ENCODE peak calls at places on chromosomes 7 and 10, in ten cellular contexts. P is left ventricle myocardium inferior, F is spleen, J is HFFc6, D is tibial nerve, C is Calu3, Z is endothelial cell, X is DND-41, H is HepG2, K is AG09319. I is an unnamed sample.
A peak's percentile ranks its signal among the peaks of the same experiment; 100 is the strongest.

GRCh38 chr10:66925896-66926719 is at the start of gene LRRTM3:
- DNase-seq in Z (peak; percentile 61), C (peak; percentile 72), J (peak; percentile 67), K (no peak), X (peak; percentile 10), D (no peak), F (no peak), P (peak; percentile 19), H (peak; percentile 56), I (no peak)

GRCh38 chr10:11605807-11606408 is 5.5 kb downstream of the USP6NL start:
- DNase-seq in D (no peak), J (no peak), F (no peak), Z (no peak), P (no peak), H (no peak), X (no peak), C (no peak), K (no peak), I (no peak)

GRCh38 chr10:113680172-113681111 is 730 bp downstream of the CASP7 start:
- DNase-seq in H (peak; percentile 24), X (peak; percentile 51), D (peak; percentile 21), P (peak; percentile 30), J (peak; percentile 59), K (no peak), C (peak; percentile 12), Z (no peak), F (peak; percentile 84), I (peak; percentile 71)

GRCh38 chr10:109205929-109206585 is 717.3 kb downstream of the XPNPEP1 start:
- DNase-seq in X (no peak), H (no peak), J (peak; percentile 92), Z (no peak), P (no peak), C (no peak), D (no peak), F (no peak), K (no peak), I (no peak)

GRCh38 chr10:119284679-119285096 is 77.3 kb downstream of the GRK5 start:
- DNase-seq in C (no peak), Z (no peak), J (no peak), X (no peak), H (no peak), K (no peak), D (peak; percentile 56), F (peak; percentile 66), P (peak; percentile 70), I (no peak)

GRCh38 chr10:120950103-120950561 is 99.0 kb downstream of the WDR11 start:
- DNase-seq in P (no peak), F (no peak), D (no peak), Z (peak; percentile 22), H (no peak), C (no peak), J (no peak), K (no peak), X (no peak), I (no peak)

GRCh38 chr10:102261196-102261595 is 15.9 kb downstream of the GBF1 start:
- DNase-seq in Z (no peak), D (no peak), C (no peak), H (no peak), F (no peak), J (no peak), K (no peak), X (no peak), P (no peak), I (no peak)

GRCh38 chr10:61821153-61821552 is 80.3 kb upstream of the ARID5B start:
- DNase-seq in J (no peak), C (no peak), K (no peak), P (no peak), H (no peak), Z (no peak), X (no peak), D (no peak), F (no peak), I (no peak)

GRCh38 chr7:155590215-155591023 is 44.1 kb upstream of the CNPY1 start:
- DNase-seq in X (peak; percentile 17), J (peak; percentile 52), H (peak; percentile 72), Z (no peak), P (peak; percentile 44), D (no peak), F (peak; percentile 91), C (no peak), K (no peak), I (peak; percentile 90)

GRCh38 chr10:62858364-62858763 is 42.2 kb upstream of the EGR2 start:
- DNase-seq in D (no peak), Z (no peak), H (peak; percentile 6), C (no peak), J (no peak), X (no peak), P (peak; percentile 31), K (no peak), F (no peak), I (no peak)

GRCh38 chr10:128018236-128018635 is 108.0 kb downstream of the MKI67 start:
- DNase-seq in H (no peak), J (no peak), Z (no peak), P (no peak), K (no peak), C (no peak), X (no peak), D (no peak), F (no peak), I (no peak)

GRCh38 chr10:42513921-42514320 is 124.4 kb downstream of the ZNF33B start:
- DNase-seq in X (no peak), C (no peak), P (no peak), H (no peak), J (no peak), K (no peak), D (no peak), F (no peak), Z (no peak), I (no peak)

GRCh38 chr7:26291699-26292538 is at the start of gene SNX10:
- DNase-seq in K (no peak), C (peak; percentile 92), F (peak; percentile 96), Z (peak; percentile 45), X (peak; percentile 81), J (no peak), H (peak; percentile 59), P (peak; percentile 32), D (no peak), I (peak; percentile 81)

GRCh38 chr7:55642266-55642665 is 70.0 kb upstream of the VOPP1 start:
- DNase-seq in J (no peak), F (no peak), X (no peak), D (no peak), K (no peak), P (no peak), H (no peak), C (no peak), Z (no peak), I (no peak)

GRCh38 chr7:39709768-39710291 is 86.5 kb downstream of the RALA start:
- DNase-seq in C (no peak), P (peak; percentile 21), D (no peak), K (peak; percentile 80), F (no peak), Z (no peak), H (no peak), X (no peak), J (peak; percentile 47), I (no peak)

GRCh38 chr10:51789118-51789517 is 89.7 kb upstream of the CSTF2T start:
- DNase-seq in P (no peak), K (no peak), J (no peak), H (no peak), X (no peak), Z (no peak), C (no peak), F (no peak), D (no peak), I (no peak)

GRCh38 chr10:5968037-5968680 is 9.2 kb downstream of the IL15RA start:
- DNase-seq in P (no peak), X (no peak), H (no peak), F (no peak), K (no peak), J (no peak), Z (no peak), D (no peak), C (no peak), I (no peak)

GRCh38 chr10:72027498-72027897 is 60.9 kb downstream of the SPOCK2 start:
- DNase-seq in D (no peak), Z (no peak), K (no peak), F (no peak), X (no peak), H (no peak), C (peak; percentile 58), J (peak; percentile 28), P (no peak), I (no peak)

GRCh38 chr7:108067844-108068243 is 62.3 kb downstream of the LAMB4 start:
- DNase-seq in X (no peak), H (no peak), F (no peak), D (no peak), P (no peak), J (no peak), Z (no peak), K (no peak), C (no peak), I (no peak)
- TF ChIP-seq CTCF in X (no peak), H (no peak), F (no peak), D (no peak), P (no peak), J (no peak), Z (no peak), K (no peak), C (no peak), I (no peak)

DNA sequence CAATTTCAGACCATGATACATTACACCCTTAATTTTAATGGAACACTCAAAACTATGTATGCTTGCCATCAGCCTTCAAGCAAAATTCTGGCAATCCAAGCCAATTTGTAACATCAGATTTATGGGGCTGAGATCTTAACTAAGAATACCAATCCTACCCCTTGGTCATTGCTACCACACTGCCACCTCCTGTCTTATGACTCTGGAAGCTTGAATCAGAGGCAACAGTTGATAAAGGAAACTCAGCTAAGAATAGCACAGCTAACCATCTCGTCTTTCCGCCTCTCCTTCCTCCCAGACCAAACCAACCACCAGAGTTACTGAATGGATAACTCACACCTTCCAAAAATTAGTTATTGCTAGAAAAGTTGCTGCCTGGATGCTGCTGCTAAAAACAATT is 7.4 kb downstream of the IGF2BP3 start:
- DNase-seq in Z (peak; percentile 8), H (no peak), P (no peak), X (no peak), K (no peak), F (no peak), D (no peak), J (peak; percentile 72), C (peak; percentile 61), I (no peak)
- TF ChIP-seq CTCF in Z (no peak), H (peak; percentile 50), P (peak; percentile 56), X (peak; percentile 36), K (peak; percentile 57), F (peak; percentile 20), D (peak; percentile 41), J (peak; percentile 66), C (no peak), I (peak; percentile 32)

DNA sequence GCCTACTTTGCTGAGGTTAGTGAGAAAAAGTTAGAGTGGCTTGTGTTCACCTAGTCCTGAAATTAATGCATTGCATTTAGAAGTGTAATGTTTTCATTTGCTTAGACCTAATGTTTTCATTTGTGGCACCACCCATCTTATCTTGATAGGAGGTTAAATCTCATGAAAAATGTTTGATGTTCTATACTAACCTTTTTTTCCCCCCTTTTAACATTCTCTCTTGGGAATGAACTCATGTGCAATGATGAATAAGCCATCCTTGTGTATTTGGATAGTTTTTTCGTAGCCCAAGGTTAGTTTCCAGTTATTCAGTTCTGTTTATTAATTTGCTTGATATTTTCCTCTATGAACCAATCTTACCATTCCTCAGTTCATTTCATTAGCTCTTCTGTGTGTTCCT is 2.8 kb downstream of the FHIP2A start:
- DNase-seq in F (no peak), D (no peak), P (no peak), J (no peak), H (no peak), X (no peak), K (no peak), C (no peak), Z (no peak), I (no peak)
- TF ChIP-seq CTCF in F (no peak), D (no peak), P (no peak), J (no peak), H (no peak), X (no peak), K (no peak), C (no peak), Z (no peak), I (no peak)

GRCh38 chr10:53786236-53786635 is 1013.7 kb upstream of the MBL2 start:
- DNase-seq in Z (peak; percentile 6), F (no peak), K (no peak), J (no peak), D (no peak), C (no peak), X (no peak), P (no peak), H (peak; percentile 2), I (no peak)
- TF ChIP-seq CTCF in Z (peak; percentile 43), F (no peak), K (no peak), J (peak; percentile 16), D (no peak), C (no peak), X (peak; percentile 14), P (no peak), H (peak; percentile 45), I (peak; percentile 16)